ENCODE peak calls at places on chromosomes 3 and 15, in nine cellular contexts. E, Q, K, V, F, B, I, D and G are unnamed samples.

GRCh38 chr15:70306582-70306981 is 208.9 kb upstream of the TLE3 start:
- DNase-seq in E (no peak), Q (no peak), K (no peak), V (no peak), F (no peak), B (no peak), I (no peak), D (no peak), G (no peak)

GRCh38 chr3:50267280-50267913 is 1.6 kb upstream of the SEMA3B start:
- DNase-seq in E (no peak), Q (no peak), K (no peak), V (no peak), F (no peak), B (peak), I (peak), D (no peak), G (no peak)

GRCh38 chr15:93189562-93189961 is 100.6 kb upstream of the RGMA start:
- DNase-seq in E (no peak), Q (no peak), K (no peak), V (no peak), F (no peak), B (no peak), I (no peak), D (no peak), G (no peak)

GRCh38 chr15:78415284-78415683 is 22.7 kb upstream of the IREB2 start:
- DNase-seq in E (no peak), Q (no peak), K (no peak), V (no peak), F (no peak), B (no peak), I (peak), D (no peak), G (no peak)

GRCh38 chr15:31275331-31276262 is 51.0 kb upstream of the KLF13 start:
- DNase-seq in E (peak), Q (no peak), K (no peak), V (no peak), F (no peak), B (no peak), I (no peak), D (no peak), G (no peak)

GRCh38 chr3:111577798-111578685 is 17.1 kb downstream of the ZBED2 start:
- DNase-seq in E (no peak), Q (no peak), K (no peak), V (no peak), F (no peak), B (no peak), I (peak), D (peak), G (peak)

GRCh38 chr3:167710552-167710951 is 24.1 kb downstream of the PDCD10 start:
- DNase-seq in E (no peak), Q (no peak), K (no peak), V (no peak), F (no peak), B (no peak), I (no peak), D (no peak), G (no peak)

GRCh38 chr3:131840151-131840797 is 194.5 kb downstream of the CPNE4 start:
- DNase-seq in E (no peak), Q (no peak), K (no peak), V (no peak), F (no peak), B (no peak), I (no peak), D (peak), G (no peak)

GRCh38 chr15:66946578-66947164 is 118.7 kb upstream of the SMAD3 start:
- DNase-seq in E (peak), Q (peak), K (peak), V (peak), F (peak), B (peak), I (peak), D (no peak), G (peak)

GRCh38 chr3:48434591-48435222 is 4.8 kb upstream of the PLXNB1 start:
- DNase-seq in E (no peak), Q (no peak), K (no peak), V (no peak), F (peak), B (no peak), I (no peak), D (no peak), G (no peak)

GRCh38 chr3:166660962-166661361 is 719.1 kb downstream of the ZBBX start:
- DNase-seq in E (no peak), Q (no peak), K (no peak), V (no peak), F (no peak), B (no peak), I (no peak), D (no peak), G (no peak)

GRCh38 chr15:64874131-64874530 is 32.4 kb downstream of the PLEKHO2 start:
- DNase-seq in E (no peak), Q (no peak), K (no peak), V (no peak), F (no peak), B (no peak), I (no peak), D (no peak), G (no peak)

GRCh38 chr3:130604806-130605205 is 87.8 kb downstream of the COL6A6 start:
- DNase-seq in E (no peak), Q (no peak), K (no peak), V (no peak), F (no peak), B (no peak), I (no peak), D (no peak), G (no peak)

GRCh38 chr3:161150001-161150525 is 44.9 kb upstream of the B3GALNT1 start:
- DNase-seq in E (no peak), Q (no peak), K (no peak), V (no peak), F (no peak), B (no peak), I (no peak), D (no peak), G (no peak)

GRCh38 chr15:48939686-48940085 is 24.0 kb downstream of the SHC4 start:
- DNase-seq in E (no peak), Q (no peak), K (no peak), V (no peak), F (no peak), B (no peak), I (no peak), D (peak), G (no peak)

GRCh38 chr3:123303976-123304560 is 102.3 kb downstream of the SEC22A start:
- DNase-seq in E (no peak), Q (no peak), K (no peak), V (no peak), F (no peak), B (no peak), I (no peak), D (no peak), G (no peak)

GRCh38 chr3:49673131-49673714 is 928 bp upstream of the APEH start:
- DNase-seq in E (no peak), Q (no peak), K (no peak), V (no peak), F (no peak), B (no peak), I (no peak), D (no peak), G (no peak)

GRCh38 chr3:188349963-188350332 is 196.0 kb downstream of the LPP start:
- DNase-seq in E (no peak), Q (no peak), K (no peak), V (no peak), F (no peak), B (no peak), I (no peak), D (no peak), G (no peak)

GRCh38 chr3:157718835-157719234 is 215.6 kb upstream of the VEPH1 start:
- DNase-seq in E (no peak), Q (no peak), K (no peak), V (no peak), F (no peak), B (no peak), I (no peak), D (no peak), G (no peak)

GRCh38 chr3:193773266-193774183 is 180.5 kb downstream of the OPA1 start:
- DNase-seq in E (no peak), Q (no peak), K (no peak), V (no peak), F (no peak), B (no peak), I (no peak), D (no peak), G (no peak)

GRCh38 chr15:56146756-56147155 is 96.9 kb downstream of the RFX7 start:
- DNase-seq in E (no peak), Q (no peak), K (no peak), V (no peak), F (no peak), B (no peak), I (no peak), D (no peak), G (no peak)

GRCh38 chr15:68638953-68639500 is 60.2 kb downstream of the CORO2B start:
- DNase-seq in E (no peak), Q (no peak), K (no peak), V (no peak), F (no peak), B (no peak), I (no peak), D (no peak), G (no peak)

GRCh38 chr15:58065445-58066041 is at the start of gene ALDH1A2:
- DNase-seq in E (no peak), Q (no peak), K (no peak), V (no peak), F (peak), B (peak), I (no peak), D (no peak), G (no peak)

GRCh38 chr3:107588217-107588616 is 65.5 kb downstream of the BBX start:
- DNase-seq in E (no peak), Q (no peak), K (no peak), V (no peak), F (no peak), B (no peak), I (peak), D (no peak), G (no peak)

GRCh38 chr3:54165865-54166264 is 43.5 kb downstream of the CACNA2D3 start:
- DNase-seq in E (no peak), Q (no peak), K (no peak), V (no peak), F (no peak), B (no peak), I (no peak), D (no peak), G (no peak)